ENCODE peak calls at places on chromosomes 12 and 14, in eight cellular contexts. One of them, this sample, is unnamed.

GRCh38 chr14:104935955-104936354 is 11.3 kb downstream of the PLD4 start:
- DNase-seq in neural crest cell: no peak
- DNase-seq in stimulated activated effector memory CD8-positive, alpha-beta T cell treated with anti-CD3 and anti-CD28 coated beads, Interleukin-12 subunit alpha, Interleukin-12 subunit beta, amount 100 ng/mL, for 72 hours: no peak
- DNase-seq in stimulated activated CD4-positive, alpha-beta T cell treated with anti-CD3 and anti-CD28 coated beads, Interleukin-2, amount 100 ng/mL, for 24 hours: no peak
- DNase-seq in C1 segment of cervical spinal cord: no peak
- DNase-seq in NCI-H1436 treated with DMSO at 0.1 percent for 48 hours: no peak
- DNase-seq in B cell: no peak
- DNase-seq in MCF 10A: no peak
- DNase-seq in this sample: no peak

GRCh38 chr12:64457036-64457435 is 5.1 kb downstream of the TBK1 start:
- DNase-seq in stimulated activated CD4-positive, alpha-beta T cell treated with anti-CD3 and anti-CD28 coated beads, Interleukin-2, amount 100 ng/mL, for 24 hours: peak
- DNase-seq in MCF 10A: no peak
- DNase-seq in stimulated activated effector memory CD8-positive, alpha-beta T cell treated with anti-CD3 and anti-CD28 coated beads, Interleukin-12 subunit alpha, Interleukin-12 subunit beta, amount 100 ng/mL, for 72 hours: no peak
- DNase-seq in B cell: no peak
- DNase-seq in neural crest cell: no peak
- DNase-seq in C1 segment of cervical spinal cord: no peak
- DNase-seq in NCI-H1436 treated with DMSO at 0.1 percent for 48 hours: no peak
- DNase-seq in this sample: no peak

GRCh38 chr12:63967358-63967757 is 122.9 kb downstream of the SRGAP1 start:
- DNase-seq in MCF 10A: peak
- DNase-seq in neural crest cell: no peak
- DNase-seq in stimulated activated CD4-positive, alpha-beta T cell treated with anti-CD3 and anti-CD28 coated beads, Interleukin-2, amount 100 ng/mL, for 24 hours: no peak
- DNase-seq in B cell: no peak
- DNase-seq in stimulated activated effector memory CD8-positive, alpha-beta T cell treated with anti-CD3 and anti-CD28 coated beads, Interleukin-12 subunit alpha, Interleukin-12 subunit beta, amount 100 ng/mL, for 72 hours: no peak
- DNase-seq in C1 segment of cervical spinal cord: no peak
- DNase-seq in NCI-H1436 treated with DMSO at 0.1 percent for 48 hours: no peak
- DNase-seq in this sample: no peak

GRCh38 chr12:65586796-65587195 is 237.5 kb upstream of the HMGA2 start:
- DNase-seq in stimulated activated CD4-positive, alpha-beta T cell treated with anti-CD3 and anti-CD28 coated beads, Interleukin-2, amount 100 ng/mL, for 24 hours: no peak
- DNase-seq in NCI-H1436 treated with DMSO at 0.1 percent for 48 hours: no peak
- DNase-seq in stimulated activated effector memory CD8-positive, alpha-beta T cell treated with anti-CD3 and anti-CD28 coated beads, Interleukin-12 subunit alpha, Interleukin-12 subunit beta, amount 100 ng/mL, for 72 hours: no peak
- DNase-seq in MCF 10A: peak
- DNase-seq in C1 segment of cervical spinal cord: no peak
- DNase-seq in B cell: no peak
- DNase-seq in neural crest cell: no peak
- DNase-seq in this sample: no peak

GRCh38 chr12:120592121-120593049 is 11.2 kb upstream of the POP5 start:
- DNase-seq in C1 segment of cervical spinal cord: no peak
- DNase-seq in stimulated activated CD4-positive, alpha-beta T cell treated with anti-CD3 and anti-CD28 coated beads, Interleukin-2, amount 100 ng/mL, for 24 hours: no peak
- DNase-seq in MCF 10A: no peak
- DNase-seq in stimulated activated effector memory CD8-positive, alpha-beta T cell treated with anti-CD3 and anti-CD28 coated beads, Interleukin-12 subunit alpha, Interleukin-12 subunit beta, amount 100 ng/mL, for 72 hours: no peak
- DNase-seq in NCI-H1436 treated with DMSO at 0.1 percent for 48 hours: no peak
- DNase-seq in B cell: no peak
- DNase-seq in neural crest cell: no peak
- DNase-seq in this sample: no peak

GRCh38 chr14:68626386-68626785 is 166.5 kb downstream of the ZFP36L1 start:
- DNase-seq in stimulated activated effector memory CD8-positive, alpha-beta T cell treated with anti-CD3 and anti-CD28 coated beads, Interleukin-12 subunit alpha, Interleukin-12 subunit beta, amount 100 ng/mL, for 72 hours: no peak
- DNase-seq in B cell: no peak
- DNase-seq in C1 segment of cervical spinal cord: no peak
- DNase-seq in MCF 10A: no peak
- DNase-seq in NCI-H1436 treated with DMSO at 0.1 percent for 48 hours: no peak
- DNase-seq in neural crest cell: no peak
- DNase-seq in stimulated activated CD4-positive, alpha-beta T cell treated with anti-CD3 and anti-CD28 coated beads, Interleukin-2, amount 100 ng/mL, for 24 hours: no peak
- DNase-seq in this sample: no peak

GRCh38 chr14:68379510-68380303 is 413.2 kb downstream of the ZFP36L1 start:
- DNase-seq in MCF 10A: no peak
- DNase-seq in C1 segment of cervical spinal cord: no peak
- DNase-seq in NCI-H1436 treated with DMSO at 0.1 percent for 48 hours: no peak
- DNase-seq in stimulated activated effector memory CD8-positive, alpha-beta T cell treated with anti-CD3 and anti-CD28 coated beads, Interleukin-12 subunit alpha, Interleukin-12 subunit beta, amount 100 ng/mL, for 72 hours: no peak
- DNase-seq in B cell: no peak
- DNase-seq in stimulated activated CD4-positive, alpha-beta T cell treated with anti-CD3 and anti-CD28 coated beads, Interleukin-2, amount 100 ng/mL, for 24 hours: no peak
- DNase-seq in neural crest cell: no peak
- DNase-seq in this sample: peak

GRCh38 chr12:112843272-112843671 is 51.7 kb downstream of the RPH3A start:
- DNase-seq in stimulated activated CD4-positive, alpha-beta T cell treated with anti-CD3 and anti-CD28 coated beads, Interleukin-2, amount 100 ng/mL, for 24 hours: no peak
- DNase-seq in neural crest cell: no peak
- DNase-seq in NCI-H1436 treated with DMSO at 0.1 percent for 48 hours: no peak
- DNase-seq in MCF 10A: no peak
- DNase-seq in B cell: no peak
- DNase-seq in C1 segment of cervical spinal cord: no peak
- DNase-seq in stimulated activated effector memory CD8-positive, alpha-beta T cell treated with anti-CD3 and anti-CD28 coated beads, Interleukin-12 subunit alpha, Interleukin-12 subunit beta, amount 100 ng/mL, for 72 hours: no peak
- DNase-seq in this sample: no peak

GRCh38 chr12:55729592-55730446 is 1.0 kb upstream of the CD63 start:
- DNase-seq in stimulated activated CD4-positive, alpha-beta T cell treated with anti-CD3 and anti-CD28 coated beads, Interleukin-2, amount 100 ng/mL, for 24 hours: peak
- DNase-seq in C1 segment of cervical spinal cord: peak
- DNase-seq in MCF 10A: peak
- DNase-seq in B cell: peak
- DNase-seq in NCI-H1436 treated with DMSO at 0.1 percent for 48 hours: peak
- DNase-seq in stimulated activated effector memory CD8-positive, alpha-beta T cell treated with anti-CD3 and anti-CD28 coated beads, Interleukin-12 subunit alpha, Interleukin-12 subunit beta, amount 100 ng/mL, for 72 hours: peak
- DNase-seq in neural crest cell: peak
- DNase-seq in this sample: peak

GRCh38 chr12:42166501-42166900 is 21.8 kb upstream of the GXYLT1 start:
- DNase-seq in stimulated activated CD4-positive, alpha-beta T cell treated with anti-CD3 and anti-CD28 coated beads, Interleukin-2, amount 100 ng/mL, for 24 hours: no peak
- DNase-seq in MCF 10A: no peak
- DNase-seq in NCI-H1436 treated with DMSO at 0.1 percent for 48 hours: no peak
- DNase-seq in B cell: no peak
- DNase-seq in neural crest cell: no peak
- DNase-seq in stimulated activated effector memory CD8-positive, alpha-beta T cell treated with anti-CD3 and anti-CD28 coated beads, Interleukin-12 subunit alpha, Interleukin-12 subunit beta, amount 100 ng/mL, for 72 hours: no peak
- DNase-seq in C1 segment of cervical spinal cord: no peak
- DNase-seq in this sample: no peak

GRCh38 chr14:67449096-67449495 is 37.1 kb upstream of the PLEK2 start:
- DNase-seq in stimulated activated effector memory CD8-positive, alpha-beta T cell treated with anti-CD3 and anti-CD28 coated beads, Interleukin-12 subunit alpha, Interleukin-12 subunit beta, amount 100 ng/mL, for 72 hours: no peak
- DNase-seq in MCF 10A: no peak
- DNase-seq in C1 segment of cervical spinal cord: no peak
- DNase-seq in B cell: no peak
- DNase-seq in stimulated activated CD4-positive, alpha-beta T cell treated with anti-CD3 and anti-CD28 coated beads, Interleukin-2, amount 100 ng/mL, for 24 hours: no peak
- DNase-seq in neural crest cell: no peak
- DNase-seq in NCI-H1436 treated with DMSO at 0.1 percent for 48 hours: no peak
- DNase-seq in this sample: no peak

GRCh38 chr12:109795023-109795422 is 38.2 kb downstream of the TRPV4 start:
- DNase-seq in stimulated activated effector memory CD8-positive, alpha-beta T cell treated with anti-CD3 and anti-CD28 coated beads, Interleukin-12 subunit alpha, Interleukin-12 subunit beta, amount 100 ng/mL, for 72 hours: no peak
- DNase-seq in C1 segment of cervical spinal cord: no peak
- DNase-seq in neural crest cell: no peak
- DNase-seq in MCF 10A: peak
- DNase-seq in B cell: no peak
- DNase-seq in NCI-H1436 treated with DMSO at 0.1 percent for 48 hours: no peak
- DNase-seq in stimulated activated CD4-positive, alpha-beta T cell treated with anti-CD3 and anti-CD28 coated beads, Interleukin-2, amount 100 ng/mL, for 24 hours: no peak
- DNase-seq in this sample: no peak

GRCh38 chr14:103703433-103704385 is 11.5 kb downstream of the XRCC3 start:
- DNase-seq in B cell: no peak
- DNase-seq in C1 segment of cervical spinal cord: no peak
- DNase-seq in stimulated activated effector memory CD8-positive, alpha-beta T cell treated with anti-CD3 and anti-CD28 coated beads, Interleukin-12 subunit alpha, Interleukin-12 subunit beta, amount 100 ng/mL, for 72 hours: no peak
- DNase-seq in NCI-H1436 treated with DMSO at 0.1 percent for 48 hours: no peak
- DNase-seq in neural crest cell: no peak
- DNase-seq in MCF 10A: no peak
- DNase-seq in stimulated activated CD4-positive, alpha-beta T cell treated with anti-CD3 and anti-CD28 coated beads, Interleukin-2, amount 100 ng/mL, for 24 hours: no peak
- DNase-seq in this sample: no peak

GRCh38 chr14:65330416-65330815 is 82.1 kb upstream of the FUT8 start:
- DNase-seq in stimulated activated effector memory CD8-positive, alpha-beta T cell treated with anti-CD3 and anti-CD28 coated beads, Interleukin-12 subunit alpha, Interleukin-12 subunit beta, amount 100 ng/mL, for 72 hours: no peak
- DNase-seq in MCF 10A: no peak
- DNase-seq in stimulated activated CD4-positive, alpha-beta T cell treated with anti-CD3 and anti-CD28 coated beads, Interleukin-2, amount 100 ng/mL, for 24 hours: no peak
- DNase-seq in NCI-H1436 treated with DMSO at 0.1 percent for 48 hours: no peak
- DNase-seq in neural crest cell: no peak
- DNase-seq in B cell: no peak
- DNase-seq in C1 segment of cervical spinal cord: no peak
- DNase-seq in this sample: no peak

GRCh38 chr12:75759842-75760260 is 248.4 kb upstream of the KRR1 start:
- DNase-seq in B cell: no peak
- DNase-seq in neural crest cell: no peak
- DNase-seq in NCI-H1436 treated with DMSO at 0.1 percent for 48 hours: no peak
- DNase-seq in MCF 10A: peak
- DNase-seq in C1 segment of cervical spinal cord: no peak
- DNase-seq in stimulated activated effector memory CD8-positive, alpha-beta T cell treated with anti-CD3 and anti-CD28 coated beads, Interleukin-12 subunit alpha, Interleukin-12 subunit beta, amount 100 ng/mL, for 72 hours: no peak
- DNase-seq in stimulated activated CD4-positive, alpha-beta T cell treated with anti-CD3 and anti-CD28 coated beads, Interleukin-2, amount 100 ng/mL, for 24 hours: no peak
- DNase-seq in this sample: no peak

GRCh38 chr14:92982941-92983340 is 60.0 kb downstream of the CHGA start:
- DNase-seq in stimulated activated effector memory CD8-positive, alpha-beta T cell treated with anti-CD3 and anti-CD28 coated beads, Interleukin-12 subunit alpha, Interleukin-12 subunit beta, amount 100 ng/mL, for 72 hours: no peak
- DNase-seq in MCF 10A: no peak
- DNase-seq in neural crest cell: no peak
- DNase-seq in NCI-H1436 treated with DMSO at 0.1 percent for 48 hours: no peak
- DNase-seq in C1 segment of cervical spinal cord: no peak
- DNase-seq in stimulated activated CD4-positive, alpha-beta T cell treated with anti-CD3 and anti-CD28 coated beads, Interleukin-2, amount 100 ng/mL, for 24 hours: no peak
- DNase-seq in B cell: no peak
- DNase-seq in this sample: no peak

GRCh38 chr12:128507470-128507869 is 240.5 kb downstream of the TMEM132C start:
- DNase-seq in C1 segment of cervical spinal cord: no peak
- DNase-seq in MCF 10A: no peak
- DNase-seq in stimulated activated CD4-positive, alpha-beta T cell treated with anti-CD3 and anti-CD28 coated beads, Interleukin-2, amount 100 ng/mL, for 24 hours: no peak
- DNase-seq in neural crest cell: no peak
- DNase-seq in stimulated activated effector memory CD8-positive, alpha-beta T cell treated with anti-CD3 and anti-CD28 coated beads, Interleukin-12 subunit alpha, Interleukin-12 subunit beta, amount 100 ng/mL, for 72 hours: no peak
- DNase-seq in B cell: no peak
- DNase-seq in NCI-H1436 treated with DMSO at 0.1 percent for 48 hours: no peak
- DNase-seq in this sample: no peak

GRCh38 chr14:24674204-24674970 is 40.4 kb upstream of the GZMB start:
- DNase-seq in B cell: peak
- DNase-seq in MCF 10A: no peak
- DNase-seq in neural crest cell: no peak
- DNase-seq in stimulated activated CD4-positive, alpha-beta T cell treated with anti-CD3 and anti-CD28 coated beads, Interleukin-2, amount 100 ng/mL, for 24 hours: peak
- DNase-seq in stimulated activated effector memory CD8-positive, alpha-beta T cell treated with anti-CD3 and anti-CD28 coated beads, Interleukin-12 subunit alpha, Interleukin-12 subunit beta, amount 100 ng/mL, for 72 hours: peak
- DNase-seq in NCI-H1436 treated with DMSO at 0.1 percent for 48 hours: no peak
- DNase-seq in C1 segment of cervical spinal cord: no peak
- DNase-seq in this sample: no peak

GRCh38 chr12:96811083-96811482 is 96.0 kb upstream of the NEDD1 start:
- DNase-seq in B cell: no peak
- DNase-seq in stimulated activated effector memory CD8-positive, alpha-beta T cell treated with anti-CD3 and anti-CD28 coated beads, Interleukin-12 subunit alpha, Interleukin-12 subunit beta, amount 100 ng/mL, for 72 hours: no peak
- DNase-seq in C1 segment of cervical spinal cord: no peak
- DNase-seq in neural crest cell: no peak
- DNase-seq in MCF 10A: peak
- DNase-seq in stimulated activated CD4-positive, alpha-beta T cell treated with anti-CD3 and anti-CD28 coated beads, Interleukin-2, amount 100 ng/mL, for 24 hours: no peak
- DNase-seq in NCI-H1436 treated with DMSO at 0.1 percent for 48 hours: no peak
- DNase-seq in this sample: no peak

GRCh38 chr12:22372277-22372837 is 37.9 kb upstream of the ST8SIA1 start:
- DNase-seq in stimulated activated effector memory CD8-positive, alpha-beta T cell treated with anti-CD3 and anti-CD28 coated beads, Interleukin-12 subunit alpha, Interleukin-12 subunit beta, amount 100 ng/mL, for 72 hours: no peak
- DNase-seq in B cell: no peak
- DNase-seq in neural crest cell: no peak
- DNase-seq in C1 segment of cervical spinal cord: no peak
- DNase-seq in NCI-H1436 treated with DMSO at 0.1 percent for 48 hours: no peak
- DNase-seq in stimulated activated CD4-positive, alpha-beta T cell treated with anti-CD3 and anti-CD28 coated beads, Interleukin-2, amount 100 ng/mL, for 24 hours: no peak
- DNase-seq in MCF 10A: no peak
- DNase-seq in this sample: no peak